ENCODE peak calls at places on chromosomes 2 and 18, in ten cellular contexts. J is IMR-90, N is endothelial cell of umbilical vein, X is uterus, G is upper lobe of left lung, V is breast epithelium, D is heart left ventricle, K is HepG2, U is spleen, Z is lower leg skin. B is an unnamed sample.

GRCh38 chr2:158539176-158539895 is 82.6 kb downstream of the PKP4 start:
- DNase-seq in J (peak), N (peak), X (no peak), G (no peak), V (no peak), D (no peak), K (peak), U (no peak), Z (no peak), B (no peak)

GRCh38 chr2:179793238-179793637 is 68.2 kb downstream of the ZNF385B start:
- DNase-seq in J (no peak), N (no peak), X (no peak), G (no peak), V (no peak), D (no peak), K (no peak), U (no peak), Z (no peak), B (no peak)

GRCh38 chr18:62658028-62658427 is 57.3 kb upstream of the PHLPP1 start:
- DNase-seq in J (no peak), N (no peak), X (no peak), G (no peak), V (no peak), D (no peak), K (no peak), U (no peak), Z (no peak), B (no peak)

GRCh38 chr2:226030369-226031077 is 631.0 kb downstream of the NYAP2 start:
- DNase-seq in J (no peak), N (no peak), X (no peak), G (no peak), V (no peak), D (no peak), K (peak), U (no peak), Z (no peak), B (peak)

GRCh38 chr2:11691071-11691660 is 21.2 kb upstream of the NTSR2 start:
- DNase-seq in J (no peak), N (no peak), X (no peak), G (no peak), V (no peak), D (no peak), K (no peak), U (peak), Z (no peak), B (no peak)

GRCh38 chr2:240820014-240820606 is at the start of gene KIF1A:
- DNase-seq in J (no peak), N (no peak), X (no peak), G (peak), V (no peak), D (no peak), K (no peak), U (peak), Z (no peak), B (no peak)

GRCh38 chr2:201414099-201415023 is 36.9 kb downstream of the TRAK2 start:
- DNase-seq in J (peak), N (peak), X (no peak), G (no peak), V (no peak), D (no peak), K (no peak), U (no peak), Z (no peak), B (no peak)

GRCh38 chr18:62610509-62611394 is 87.9 kb downstream of the ZCCHC2 start:
- DNase-seq in J (no peak), N (no peak), X (no peak), G (peak), V (no peak), D (no peak), K (no peak), U (no peak), Z (no peak), B (peak)

GRCh38 chr2:112481528-112482228 is at the start of gene TTL:
- DNase-seq in J (peak), N (peak), X (peak), G (peak), V (peak), D (peak), K (peak), U (peak), Z (peak), B (peak)

GRCh38 chr2:120834206-120834605 is 98.5 kb downstream of the GLI2 start:
- DNase-seq in J (no peak), N (no peak), X (no peak), G (no peak), V (no peak), D (no peak), K (no peak), U (peak), Z (no peak), B (no peak)

GRCh38 chr2:195304310-195304709 is 352.7 kb upstream of the SLC39A10 start:
- DNase-seq in J (peak), N (peak), X (no peak), G (no peak), V (no peak), D (no peak), K (peak), U (no peak), Z (no peak), B (peak)

GRCh38 chr2:164840930-164841718 is 499 bp downstream of the COBLL1 start:
- DNase-seq in J (peak), N (peak), X (peak), G (peak), V (peak), D (peak), K (peak), U (peak), Z (peak), B (peak)

GRCh38 chr18:3458378-3458777 is 8.4 kb downstream of the TGIF1 start:
- DNase-seq in J (peak), N (no peak), X (no peak), G (no peak), V (no peak), D (no peak), K (no peak), U (no peak), Z (no peak), B (no peak)

GRCh38 chr18:44771957-44772917 is 91.5 kb downstream of the SETBP1 start:
- DNase-seq in J (no peak), N (no peak), X (peak), G (no peak), V (no peak), D (no peak), K (peak), U (no peak), Z (no peak), B (peak)

GRCh38 chr2:176643711-176644110 is 374.5 kb downstream of the MTX2 start:
- DNase-seq in J (no peak), N (peak), X (peak), G (no peak), V (no peak), D (no peak), K (peak), U (peak), Z (no peak), B (peak)

GRCh38 chr2:234814366-234814765 is 137.5 kb upstream of the SH3BP4 start:
- DNase-seq in J (no peak), N (no peak), X (no peak), G (peak), V (no peak), D (no peak), K (no peak), U (no peak), Z (no peak), B (no peak)

GRCh38 chr2:148201075-148202004 is 180.4 kb downstream of the MBD5 start:
- DNase-seq in J (peak), N (peak), X (no peak), G (peak), V (no peak), D (peak), K (peak), U (no peak), Z (no peak), B (peak)

GRCh38 chr18:7889515-7889914 is 322.4 kb downstream of the PTPRM start:
- DNase-seq in J (no peak), N (no peak), X (no peak), G (no peak), V (no peak), D (no peak), K (no peak), U (no peak), Z (no peak), B (no peak)

GRCh38 chr2:20480913-20481312 is 34.0 kb downstream of the RHOB start:
- DNase-seq in J (no peak), N (no peak), X (no peak), G (no peak), V (no peak), D (no peak), K (no peak), U (no peak), Z (no peak), B (no peak)

DNA sequence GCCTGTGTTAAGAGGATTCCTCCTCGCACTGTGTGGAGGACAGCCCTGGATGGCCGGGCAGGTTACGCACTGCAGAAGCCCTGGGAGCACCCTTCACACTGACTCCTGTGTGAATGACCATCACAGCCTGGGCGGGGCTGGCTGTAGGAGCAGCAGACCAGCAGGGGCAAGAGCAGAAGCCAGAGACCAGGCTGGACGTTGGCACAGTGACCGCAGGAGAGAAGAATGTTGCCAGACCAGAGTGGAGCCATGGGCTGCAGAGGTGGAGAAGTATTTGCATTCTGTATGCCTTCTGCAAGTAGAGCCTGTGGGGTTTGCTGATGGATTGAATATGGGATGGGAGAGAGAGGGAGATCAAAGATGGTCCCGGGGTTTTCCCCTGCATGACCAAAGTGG is 23.1 kb downstream of the LRRFIP1 start:
- DNase-seq in J (no peak), N (no peak), X (peak), G (no peak), V (peak), D (peak), K (no peak), U (no peak), Z (no peak), B (no peak)
- TF ChIP-seq POLR2A in J (no peak), N (no peak), X (no peak), G (no peak), V (no peak), D (no peak), K (no peak), U (no peak), Z (no peak), B (no peak)

GRCh38 chr2:9136997-9137819 is 69.4 kb upstream of the ASAP2 start:
- DNase-seq in J (no peak), N (no peak), X (no peak), G (no peak), V (no peak), D (no peak), K (peak), U (peak), Z (no peak), B (no peak)
- TF ChIP-seq CTCF in J (no peak), N (no peak), X (no peak), G (no peak), V (no peak), D (no peak), K (peak), U (no peak), Z (no peak), B (no peak)

DNA sequence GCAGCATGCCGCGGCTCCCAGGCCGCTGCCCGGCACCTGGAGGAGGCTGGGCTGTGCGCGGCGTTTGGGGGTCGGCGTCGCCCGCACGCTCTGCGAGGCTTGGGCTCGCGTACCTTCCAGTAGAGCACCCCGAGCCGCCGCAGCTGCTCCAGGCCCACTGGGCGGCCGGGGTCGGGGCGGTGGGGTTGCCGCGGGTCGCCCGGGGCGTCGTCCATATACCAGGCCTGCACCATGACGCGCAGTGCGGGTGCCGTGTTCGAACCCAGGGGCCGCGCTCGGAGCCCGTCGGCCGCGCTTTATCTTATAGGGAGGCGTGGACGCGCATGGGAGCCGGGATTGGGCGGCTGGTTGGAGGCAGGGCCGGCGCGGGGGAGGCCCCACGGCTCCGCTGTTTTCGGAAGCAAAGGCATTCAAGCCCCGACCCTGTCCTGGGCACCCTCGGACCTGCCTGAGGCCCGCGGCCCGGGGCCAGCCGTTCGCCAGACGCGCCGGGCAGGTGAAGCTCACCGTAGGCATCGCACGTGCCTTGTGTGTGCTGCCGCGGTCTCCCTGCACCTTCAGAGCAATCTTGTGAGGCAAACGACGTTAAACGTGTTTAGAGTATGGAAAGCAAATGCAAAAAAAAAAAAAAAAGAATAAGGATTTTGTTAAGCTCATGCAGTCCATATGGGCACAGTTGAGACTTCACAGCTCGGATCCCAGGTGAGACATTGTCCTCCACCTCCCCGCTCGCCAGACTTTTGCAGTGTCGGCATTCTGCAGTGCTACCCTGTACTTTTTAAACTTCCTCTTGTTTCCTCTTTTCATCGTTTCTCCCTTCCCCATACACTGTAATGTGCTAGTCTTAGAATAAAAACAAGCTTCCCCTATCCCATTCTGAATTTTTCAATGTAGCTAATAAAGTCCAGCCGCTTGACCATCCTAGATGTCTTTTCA is at the start of gene ADI1:
- DNase-seq in J (peak), N (peak), X (peak), G (peak), V (peak), D (peak), K (peak), U (peak), Z (peak), B (peak)
- TF ChIP-seq POLR2A in J (peak), N (peak), X (peak), G (peak), V (peak), D (peak), K (no peak), U (no peak), Z (peak), B (peak)

DNA sequence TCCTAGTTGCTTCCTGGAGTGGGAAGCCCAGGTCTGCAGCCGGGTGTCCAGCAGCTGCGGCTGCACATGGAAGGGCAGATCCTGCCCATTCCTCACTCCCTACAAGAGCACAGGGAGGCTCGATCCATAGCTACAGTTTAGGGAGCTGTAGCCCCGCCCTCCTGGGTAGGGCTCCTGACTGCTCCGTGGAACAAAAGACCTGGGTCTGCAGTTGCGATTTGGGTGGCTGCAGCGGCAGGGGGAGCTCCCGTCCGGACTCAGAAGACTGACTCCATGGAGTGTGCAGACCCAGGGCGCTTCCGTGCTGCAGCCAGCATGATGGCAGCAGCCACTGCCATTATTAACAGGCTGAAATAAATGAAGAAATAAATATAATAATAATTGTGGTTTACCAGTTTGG is 157.3 kb downstream of the CTNNA2 start:
- DNase-seq in J (no peak), N (no peak), X (no peak), G (peak), V (no peak), D (no peak), K (peak), U (peak), Z (no peak), B (no peak)
- TF ChIP-seq CTCF in J (no peak), N (no peak), X (no peak), G (no peak), V (no peak), D (no peak), K (peak), U (no peak), Z (no peak), B (no peak)

B was measured in adrenal gland.